ENCODE peak calls at places on chromosome 15, in six cellular contexts. G is H1, S is PC-9, M is GM12878, C is endothelial cell of umbilical vein, D is OCI-LY7. A is an unnamed sample.

GRCh38 chr15:26355671-26356070 is 417.2 kb downstream of the GABRB3 start:
- DNase-seq in G (no peak), S (no peak), M (no peak), C (no peak), D (no peak), A (no peak)

GRCh38 chr15:25694238-25694584 is 168.9 kb downstream of the ATP10A start:
- DNase-seq in G (no peak), S (no peak), M (no peak), C (no peak), D (no peak), A (peak)

GRCh38 chr15:63050737-63051700 is 8.5 kb downstream of the TPM1 start:
- DNase-seq in G (no peak), S (no peak), M (no peak), C (peak), D (no peak), A (peak)

GRCh38 chr15:22871481-22872076 is 33.1 kb downstream of the NIPA2 start:
- DNase-seq in G (no peak), S (no peak), M (no peak), C (no peak), D (no peak), A (no peak)

GRCh38 chr15:28017423-28017924 is 81.6 kb downstream of the OCA2 start:
- DNase-seq in G (no peak), S (no peak), M (no peak), C (no peak), D (no peak), A (no peak)

GRCh38 chr15:97955040-97955439 is 5.5 kb upstream of the ARRDC4 start:
- DNase-seq in G (no peak), S (no peak), M (no peak), C (no peak), D (no peak), A (no peak)

GRCh38 chr15:93265046-93265658 is 176.1 kb upstream of the RGMA start:
- DNase-seq in G (no peak), S (no peak), M (no peak), C (no peak), D (no peak), A (peak)

GRCh38 chr15:28786521-28786920 is 61.9 kb downstream of the GOLGA6L7 start:
- DNase-seq in G (no peak), S (no peak), M (no peak), C (no peak), D (no peak), A (no peak)

GRCh38 chr15:74013374-74013893 is 18.9 kb downstream of the PML start:
- DNase-seq in G (no peak), S (no peak), M (no peak), C (no peak), D (no peak), A (no peak)

GRCh38 chr15:73631915-73632669 is 1.1 kb downstream of the NPTN start:
- DNase-seq in G (no peak), S (peak), M (no peak), C (peak), D (peak), A (peak)

GRCh38 chr15:85000937-85001336 is 19.3 kb downstream of the PDE8A start:
- DNase-seq in G (peak), S (no peak), M (no peak), C (peak), D (no peak), A (no peak)

GRCh38 chr15:25684521-25685215 is 178.5 kb downstream of the ATP10A start:
- DNase-seq in G (no peak), S (no peak), M (no peak), C (no peak), D (no peak), A (peak)

GRCh38 chr15:68348064-68348463 is 70.5 kb downstream of the FEM1B start:
- DNase-seq in G (no peak), S (no peak), M (no peak), C (no peak), D (no peak), A (no peak)

GRCh38 chr15:73598540-73599195 is 34.5 kb downstream of the NPTN start:
- DNase-seq in G (no peak), S (no peak), M (no peak), C (no peak), D (no peak), A (no peak)

GRCh38 chr15:78082106-78082742 is 4.7 kb upstream of the TBC1D2B start:
- DNase-seq in G (no peak), S (no peak), M (no peak), C (no peak), D (no peak), A (peak)

GRCh38 chr15:41804920-41805666 is 22.8 kb upstream of the JMJD7 start:
- DNase-seq in G (no peak), S (no peak), M (no peak), C (peak), D (no peak), A (no peak)

GRCh38 chr15:68347392-68347791 is 69.8 kb downstream of the FEM1B start:
- DNase-seq in G (no peak), S (no peak), M (no peak), C (peak), D (no peak), A (no peak)

GRCh38 chr15:39144051-39144450 is 436.8 kb upstream of the THBS1 start:
- DNase-seq in G (no peak), S (no peak), M (no peak), C (no peak), D (no peak), A (no peak)

GRCh38 chr15:39135989-39136388 is 444.9 kb upstream of the THBS1 start:
- DNase-seq in G (no peak), S (no peak), M (no peak), C (no peak), D (no peak), A (peak)

GRCh38 chr15:39140060-39140604 is 440.7 kb upstream of the THBS1 start:
- DNase-seq in G (no peak), S (peak), M (no peak), C (peak), D (no peak), A (peak)

GRCh38 chr15:39142500-39142899 is 438.4 kb upstream of the THBS1 start:
- DNase-seq in G (no peak), S (no peak), M (no peak), C (no peak), D (no peak), A (no peak)

GRCh38 chr15:39139431-39140059 is 441.3 kb upstream of the THBS1 start:
- DNase-seq in G (no peak), S (no peak), M (no peak), C (no peak), D (no peak), A (no peak)
- H2AFZ ChIP-seq in G (peak), S (no peak), M (no peak), C (no peak), D (no peak), A (no peak)

GRCh38 chr15:45314960-45315359 is 62.9 kb downstream of the SLC28A2 start:
- DNase-seq in G (no peak), S (peak), M (no peak), C (no peak), D (no peak), A (no peak)
- TF ChIP-seq CTCF in G (peak), S (peak), M (no peak), C (no peak), D (peak), A (no peak)

GRCh38 chr15:65981837-65982696 is 112.8 kb downstream of the RAB11A start:
- DNase-seq in G (peak), S (peak), M (no peak), C (no peak), D (peak), A (no peak)
- H2AFZ ChIP-seq in G (no peak), S (no peak), M (peak), C (no peak), D (peak), A (no peak)

GRCh38 chr15:55917881-55918296 is 75.5 kb downstream of the NEDD4 start:
- DNase-seq in G (no peak), S (peak), M (no peak), C (peak), D (peak), A (peak)
- TF ChIP-seq CTCF in G (peak), S (peak), M (peak), C (peak), D (peak), A (peak)

DNA sequence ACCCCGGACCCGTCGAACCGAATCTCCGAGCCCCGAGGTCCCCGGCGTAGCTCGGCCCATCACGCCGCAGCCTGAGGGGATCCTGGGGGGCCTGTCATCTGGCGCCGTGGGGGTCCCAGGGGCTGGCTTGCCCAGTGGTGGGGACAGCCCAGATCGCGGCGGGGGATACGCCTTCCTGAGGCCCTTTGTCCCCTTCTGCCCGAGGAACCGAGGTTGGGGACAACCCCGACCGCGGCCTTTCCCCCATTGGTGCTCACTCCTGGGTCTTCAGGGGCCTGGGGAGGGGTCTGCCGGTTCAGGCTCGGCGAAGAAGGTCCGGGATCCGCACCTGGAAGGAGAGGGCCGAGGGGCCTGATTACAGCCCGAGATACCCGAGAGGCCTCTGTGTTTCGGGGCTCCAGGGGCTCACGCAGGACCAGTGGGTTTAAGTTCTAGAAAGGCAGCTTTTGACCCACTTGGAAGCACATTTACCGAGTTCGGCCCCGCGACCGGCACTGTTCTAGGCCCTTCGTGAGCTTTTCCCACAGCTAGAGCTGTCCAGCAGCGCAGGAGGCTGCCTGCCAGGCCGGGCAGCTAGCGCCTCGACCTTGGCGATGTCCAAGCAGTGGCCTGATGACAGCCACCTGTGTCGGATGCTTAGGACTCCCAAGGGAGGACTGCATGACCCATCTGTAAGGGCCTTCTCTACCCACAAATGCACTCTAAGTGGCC is 504 bp downstream of the ABHD2 start:
- DNase-seq in G (no peak), S (no peak), M (no peak), C (peak), D (peak), A (no peak)
- H2AFZ ChIP-seq in G (peak), S (peak), M (peak), C (peak), D (peak), A (peak)

GRCh38 chr15:80087104-80087503 is 27.6 kb downstream of the ZFAND6 start:
- DNase-seq in G (no peak), S (no peak), M (no peak), C (no peak), D (no peak), A (no peak)
- TF ChIP-seq CTCF in G (no peak), S (no peak), M (no peak), C (no peak), D (no peak), A (peak)

GRCh38 chr15:35170216-35170615 is 85.1 kb upstream of the NANOGP8 start:
- DNase-seq in G (no peak), S (no peak), M (no peak), C (no peak), D (no peak), A (no peak)
- H2AFZ ChIP-seq in G (no peak), S (no peak), M (no peak), C (no peak), D (no peak), A (peak)